ENCODE peak calls at places on chromosomes 1 and 21, in five cellular contexts. H is IMR-90, K is mesenchymal stem cell, X is neuronal stem cell, A is H1. P is an unnamed sample.

GRCh38 chr1:67052741-67053534 is 1.0 kb downstream of the SLC35D1 start:
- DNase-seq in K (peak; percentile 72), H (peak; percentile 42), A (no peak), X (peak; percentile 15), P (peak; percentile 31)

GRCh38 chr1:41313661-41314131 is 47.5 kb upstream of the FOXO6 start:
- DNase-seq in K (peak; percentile 26), X (no peak), H (no peak), A (peak; percentile 70), P (peak; percentile 80)

GRCh38 chr1:151514366-151514765 is 3.2 kb downstream of the CGN start:
- DNase-seq in H (no peak), A (no peak), K (no peak), X (no peak), P (no peak)

GRCh38 chr1:13808729-13809131 is 108.7 kb downstream of the PRDM2 start:
- DNase-seq in X (no peak), K (peak; percentile 22), H (peak; percentile 65), A (no peak), P (no peak)

GRCh38 chr1:216554934-216555333 is 131.7 kb upstream of the USH2A start:
- DNase-seq in H (peak; percentile 10), A (no peak), X (no peak), K (no peak), P (no peak)

GRCh38 chr1:185238447-185238846 is 78.6 kb downstream of the IVNS1ABP start:
- DNase-seq in X (no peak), A (no peak), H (peak; percentile 47), K (no peak), P (no peak)

GRCh38 chr1:156140879-156141707 is 12.3 kb upstream of the SEMA4A start:
- DNase-seq in A (peak; percentile 98), H (peak; percentile 48), X (peak; percentile 61), K (peak; percentile 76), P (peak; percentile 92)

GRCh38 chr1:227255086-227255732 is 63.1 kb downstream of the CDC42BPA start:
- DNase-seq in X (no peak), K (no peak), A (no peak), H (no peak), P (no peak)

GRCh38 chr1:6581561-6582305 is 1.9 kb downstream of the ZBTB48 start:
- DNase-seq in H (no peak), X (no peak), K (no peak), A (no peak), P (no peak)

GRCh38 chr1:81801032-81801833 is 499 bp downstream of the ADGRL2 start:
- DNase-seq in H (peak; percentile 88), X (peak; percentile 88), A (peak; percentile 86), K (peak; percentile 97), P (peak; percentile 86)

GRCh38 chr1:18575620-18576019 is 55.0 kb upstream of the PAX7 start:
- DNase-seq in K (peak; percentile 29), H (peak; percentile 8), A (peak; percentile 99), X (peak; percentile 85), P (peak; percentile 93)

GRCh38 chr1:9452516-9453158 is 86.6 kb upstream of the SLC25A33 start:
- DNase-seq in A (no peak), X (no peak), K (no peak), H (no peak), P (no peak)

GRCh38 chr1:9449106-9449627 is 90.1 kb upstream of the SLC25A33 start:
- DNase-seq in H (peak; percentile 47), K (peak; percentile 94), X (no peak), A (no peak), P (no peak)

GRCh38 chr1:9453375-9454093 is 85.7 kb upstream of the SLC25A33 start:
- DNase-seq in A (no peak), X (no peak), K (peak; percentile 39), H (no peak), P (no peak)

GRCh38 chr1:9449976-9450696 is 89.1 kb upstream of the SLC25A33 start:
- DNase-seq in A (no peak), H (no peak), K (no peak), X (no peak), P (no peak)

DNA sequence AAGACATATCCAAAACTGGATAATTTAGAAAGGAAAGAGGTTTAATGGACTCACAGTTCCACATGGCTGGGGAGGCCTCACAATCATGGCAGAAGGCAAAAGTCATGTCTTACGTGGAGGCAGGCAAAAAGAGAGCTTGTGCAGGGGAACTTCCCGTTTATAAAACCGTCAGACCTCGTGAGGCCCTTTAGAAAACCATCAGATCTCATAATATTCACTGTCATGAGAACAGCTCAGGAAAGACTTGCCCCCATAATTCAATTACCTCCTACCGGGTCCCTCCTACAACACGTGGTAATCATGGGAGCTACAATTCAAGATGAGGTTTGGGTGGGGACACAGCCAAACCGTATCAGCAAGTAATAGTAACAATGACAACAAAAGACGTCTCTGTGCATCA is 88.2 kb upstream of the SLC25A33 start:
- DNase-seq in X (no peak), K (no peak), H (no peak), A (no peak), P (no peak)
- H3K14ac ChIP-seq in X (no peak overlapping the region), K (no peak overlapping the region), H (no peak overlapping the region), A (no peak overlapping the region), P (no peak overlapping the region)

GRCh38 chr1:203592728-203593127 is 33.9 kb upstream of the ATP2B4 start:
- DNase-seq in H (peak; percentile 54), A (no peak), X (no peak), K (peak; percentile 75), P (no peak)
- H3K14ac ChIP-seq in H (peak overlapping the region; percentile 0), A (no peak overlapping the region), X (no peak overlapping the region), K (no peak overlapping the region), P (no peak overlapping the region)

DNA sequence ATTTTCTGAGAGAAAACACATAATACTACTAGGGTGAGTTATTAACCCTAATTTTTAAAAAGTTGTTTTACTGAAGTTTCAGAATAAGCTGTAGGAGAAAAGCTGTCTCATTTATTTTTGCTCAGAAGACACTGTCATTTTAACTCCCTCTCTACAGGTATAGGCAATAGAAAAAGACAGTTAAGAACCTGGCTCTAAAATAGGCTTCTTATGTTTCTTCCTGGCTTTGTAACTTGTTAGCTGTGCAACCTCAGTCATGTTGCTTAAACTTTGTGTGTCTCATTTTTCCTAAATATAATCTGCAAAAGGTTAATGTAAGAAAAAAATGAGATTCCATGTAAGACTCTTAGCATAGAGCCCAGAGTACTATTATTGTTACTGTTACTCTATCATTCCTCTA is 64.4 kb downstream of the TTLL7 start:
- DNase-seq in X (no peak), K (no peak), H (no peak), A (no peak), P (no peak)
- H3K14ac ChIP-seq in X (no peak overlapping the region), K (no peak overlapping the region), H (no peak overlapping the region), A (no peak overlapping the region), P (no peak overlapping the region)

GRCh38 chr1:30748098-30748698 is 9.4 kb downstream of the LAPTM5 start:
- DNase-seq in A (no peak), K (no peak), H (no peak), X (no peak), P (no peak)
- H3K14ac ChIP-seq in A (no peak overlapping the region), K (no peak overlapping the region), H (peak overlapping the region; percentile 81), X (no peak overlapping the region), P (peak overlapping the region; percentile 18)

GRCh38 chr1:65001238-65001792 is 35.0 kb upstream of the JAK1 start:
- DNase-seq in K (peak; percentile 70), A (peak; percentile 72), H (peak; percentile 68), X (no peak), P (peak; percentile 67)
- H3K14ac ChIP-seq in K (no peak overlapping the region), A (no peak overlapping the region), H (peak overlapping the region; percentile 98), X (no peak overlapping the region), P (no peak overlapping the region)

GRCh38 chr21:39593522-39593921 is 19.2 kb upstream of the B3GALT5 start:
- DNase-seq in H (no peak), A (no peak), K (no peak), X (no peak), P (no peak)

GRCh38 chr21:39587376-39587775 is 25.4 kb upstream of the B3GALT5 start:
- DNase-seq in K (no peak), H (no peak), X (no peak), A (no peak), P (no peak)

DNA sequence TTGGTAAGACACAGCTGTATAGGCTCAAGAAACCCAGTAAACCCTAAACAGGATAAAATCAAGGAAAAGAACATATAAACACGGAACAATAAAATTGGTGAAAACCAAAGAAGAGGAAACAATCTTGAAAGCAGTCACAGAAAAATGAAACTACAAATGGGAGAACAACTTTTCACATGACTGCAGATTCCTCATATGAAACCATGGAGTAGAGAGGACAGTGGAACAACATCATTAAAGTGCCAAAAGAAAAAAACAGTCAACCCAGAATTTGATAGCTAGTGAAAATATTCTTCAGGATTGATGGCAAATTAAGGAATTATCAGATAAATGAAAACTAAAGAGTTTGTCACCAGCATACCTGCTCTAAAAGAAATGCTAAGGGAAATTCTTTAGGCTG is 23.9 kb upstream of the B3GALT5 start:
- DNase-seq in A (no peak), H (no peak), K (no peak), X (no peak), P (no peak)
- H3K14ac ChIP-seq in A (no peak overlapping the region), H (no peak overlapping the region), K (no peak overlapping the region), X (no peak overlapping the region), P (no peak overlapping the region)

DNA sequence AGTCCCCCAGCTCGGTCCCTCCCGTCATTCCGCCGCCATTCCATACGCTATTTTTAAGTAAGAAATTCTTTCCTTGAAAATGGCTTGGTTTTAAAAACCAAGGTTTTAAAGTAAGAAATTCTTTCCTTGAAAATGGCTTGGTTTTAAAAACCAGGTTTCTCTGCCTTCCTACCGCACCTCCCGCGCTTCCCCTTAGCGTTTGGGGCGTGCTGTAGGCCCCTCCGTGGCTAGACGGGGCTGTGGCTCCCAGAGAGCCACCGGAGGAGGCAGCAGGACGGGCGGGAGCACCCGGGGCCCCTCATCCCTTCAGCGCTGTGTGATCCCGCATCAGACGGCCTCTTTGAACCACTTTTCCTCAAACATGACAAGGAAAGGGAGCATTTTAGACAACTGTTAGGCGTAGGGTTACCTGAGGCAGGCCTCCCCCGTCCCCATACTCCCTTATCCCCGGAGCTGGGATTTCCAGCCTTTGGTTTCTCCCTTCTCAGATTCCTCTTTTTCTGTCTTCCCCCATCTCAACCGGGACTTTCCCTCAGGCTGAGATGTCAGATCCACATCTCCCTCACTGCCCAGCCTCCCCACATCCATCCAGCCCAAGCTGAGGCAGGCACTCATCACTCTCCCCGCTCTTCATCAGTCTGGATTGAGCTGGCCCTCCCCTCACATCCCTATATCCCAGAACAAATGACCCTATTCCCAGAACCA is 541 bp upstream of the CD58 start:
- DNase-seq in X (no peak), A (no peak), H (no peak), K (peak; percentile 17), P (no peak)
- H3K14ac ChIP-seq in X (no peak overlapping the region), A (no peak overlapping the region), H (peak overlapping the region; percentile 57), K (no peak overlapping the region), P (peak overlapping the region; percentile 51)

GRCh38 chr1:224809613-224810012 is 119.9 kb upstream of the DNAH14 start:
- DNase-seq in K (no peak), A (no peak), X (no peak), H (no peak), P (no peak)
- H3K14ac ChIP-seq in K (no peak overlapping the region), A (no peak overlapping the region), X (no peak overlapping the region), H (no peak overlapping the region), P (no peak overlapping the region)